ENCODE peak calls at places on chromosomes 7 and 10, in six cellular contexts. One of them, this sample, is unnamed.

GRCh38 chr10:130998642-130999041 is 312.9 kb downstream of the TCERG1L start:
- DNase-seq in NCI-H1105: no peak
- DNase-seq in activated gamma-delta T cell treated with Interleukin-2 at 50 U/mL for 16 hours: no peak
- DNase-seq in RCC 7860: no peak
- DNase-seq in stimulated activated CD4-positive, alpha-beta T cell treated with anti-CD3 and anti-CD28 coated beads, Interleukin-2, amount 100 ng/mL, for 48 hours: no peak
- DNase-seq in activated T-cell treated with anti-CD3 and anti-CD28 coated beads, Interleukin-2, amount 50 U/mL, for 72 hours: no peak
- DNase-seq in this sample: no peak

GRCh38 chr7:43508434-43508833 is 74.5 kb upstream of the STK17A start:
- DNase-seq in NCI-H1105: no peak
- DNase-seq in activated gamma-delta T cell treated with Interleukin-2 at 50 U/mL for 16 hours: no peak
- DNase-seq in RCC 7860: no peak
- DNase-seq in stimulated activated CD4-positive, alpha-beta T cell treated with anti-CD3 and anti-CD28 coated beads, Interleukin-2, amount 100 ng/mL, for 48 hours: no peak
- DNase-seq in activated T-cell treated with anti-CD3 and anti-CD28 coated beads, Interleukin-2, amount 50 U/mL, for 72 hours: no peak
- DNase-seq in this sample: no peak

GRCh38 chr7:43658718-43659548 is 70.4 kb downstream of the COA1 start:
- DNase-seq in NCI-H1105: no peak
- DNase-seq in activated gamma-delta T cell treated with Interleukin-2 at 50 U/mL for 16 hours: no peak
- DNase-seq in RCC 7860: peak
- DNase-seq in stimulated activated CD4-positive, alpha-beta T cell treated with anti-CD3 and anti-CD28 coated beads, Interleukin-2, amount 100 ng/mL, for 48 hours: no peak
- DNase-seq in activated T-cell treated with anti-CD3 and anti-CD28 coated beads, Interleukin-2, amount 50 U/mL, for 72 hours: peak
- DNase-seq in this sample: no peak

GRCh38 chr7:145511014-145511413 is 605.6 kb upstream of the CNTNAP2 start:
- DNase-seq in NCI-H1105: no peak
- DNase-seq in activated gamma-delta T cell treated with Interleukin-2 at 50 U/mL for 16 hours: no peak
- DNase-seq in RCC 7860: no peak
- DNase-seq in stimulated activated CD4-positive, alpha-beta T cell treated with anti-CD3 and anti-CD28 coated beads, Interleukin-2, amount 100 ng/mL, for 48 hours: no peak
- DNase-seq in activated T-cell treated with anti-CD3 and anti-CD28 coated beads, Interleukin-2, amount 50 U/mL, for 72 hours: no peak
- DNase-seq in this sample: peak

GRCh38 chr10:36424377-36424971 is 700.9 kb upstream of the ANKRD30A start:
- DNase-seq in NCI-H1105: no peak
- DNase-seq in activated gamma-delta T cell treated with Interleukin-2 at 50 U/mL for 16 hours: no peak
- DNase-seq in RCC 7860: no peak
- DNase-seq in stimulated activated CD4-positive, alpha-beta T cell treated with anti-CD3 and anti-CD28 coated beads, Interleukin-2, amount 100 ng/mL, for 48 hours: no peak
- DNase-seq in activated T-cell treated with anti-CD3 and anti-CD28 coated beads, Interleukin-2, amount 50 U/mL, for 72 hours: no peak
- DNase-seq in this sample: no peak

GRCh38 chr7:135753616-135754413 is 5.2 kb upstream of the FAM180A start:
- DNase-seq in NCI-H1105: no peak
- DNase-seq in activated gamma-delta T cell treated with Interleukin-2 at 50 U/mL for 16 hours: no peak
- DNase-seq in RCC 7860: no peak
- DNase-seq in stimulated activated CD4-positive, alpha-beta T cell treated with anti-CD3 and anti-CD28 coated beads, Interleukin-2, amount 100 ng/mL, for 48 hours: no peak
- DNase-seq in activated T-cell treated with anti-CD3 and anti-CD28 coated beads, Interleukin-2, amount 50 U/mL, for 72 hours: no peak
- DNase-seq in this sample: no peak

GRCh38 chr10:127041561-127041960 is 136.3 kb downstream of the DOCK1 start:
- DNase-seq in NCI-H1105: no peak
- DNase-seq in activated gamma-delta T cell treated with Interleukin-2 at 50 U/mL for 16 hours: no peak
- DNase-seq in RCC 7860: no peak
- DNase-seq in stimulated activated CD4-positive, alpha-beta T cell treated with anti-CD3 and anti-CD28 coated beads, Interleukin-2, amount 100 ng/mL, for 48 hours: no peak
- DNase-seq in activated T-cell treated with anti-CD3 and anti-CD28 coated beads, Interleukin-2, amount 50 U/mL, for 72 hours: no peak
- DNase-seq in this sample: no peak

GRCh38 chr10:52256832-52257691 is 57.0 kb upstream of the DKK1 start:
- DNase-seq in NCI-H1105: no peak
- DNase-seq in activated gamma-delta T cell treated with Interleukin-2 at 50 U/mL for 16 hours: no peak
- DNase-seq in RCC 7860: no peak
- DNase-seq in stimulated activated CD4-positive, alpha-beta T cell treated with anti-CD3 and anti-CD28 coated beads, Interleukin-2, amount 100 ng/mL, for 48 hours: no peak
- DNase-seq in activated T-cell treated with anti-CD3 and anti-CD28 coated beads, Interleukin-2, amount 50 U/mL, for 72 hours: no peak
- DNase-seq in this sample: peak

GRCh38 chr7:70484255-70484654 is 647.7 kb upstream of the GALNT17 start:
- DNase-seq in NCI-H1105: no peak
- DNase-seq in activated gamma-delta T cell treated with Interleukin-2 at 50 U/mL for 16 hours: no peak
- DNase-seq in RCC 7860: no peak
- DNase-seq in stimulated activated CD4-positive, alpha-beta T cell treated with anti-CD3 and anti-CD28 coated beads, Interleukin-2, amount 100 ng/mL, for 48 hours: no peak
- DNase-seq in activated T-cell treated with anti-CD3 and anti-CD28 coated beads, Interleukin-2, amount 50 U/mL, for 72 hours: no peak
- DNase-seq in this sample: no peak

GRCh38 chr10:13904053-13904452 is 317.3 kb downstream of the PRPF18 start:
- DNase-seq in NCI-H1105: no peak
- DNase-seq in activated gamma-delta T cell treated with Interleukin-2 at 50 U/mL for 16 hours: no peak
- DNase-seq in RCC 7860: no peak
- DNase-seq in stimulated activated CD4-positive, alpha-beta T cell treated with anti-CD3 and anti-CD28 coated beads, Interleukin-2, amount 100 ng/mL, for 48 hours: no peak
- DNase-seq in activated T-cell treated with anti-CD3 and anti-CD28 coated beads, Interleukin-2, amount 50 U/mL, for 72 hours: no peak
- DNase-seq in this sample: no peak

GRCh38 chr10:12103743-12104142 is 25.7 kb upstream of the SEC61A2 start:
- DNase-seq in NCI-H1105: no peak
- DNase-seq in activated gamma-delta T cell treated with Interleukin-2 at 50 U/mL for 16 hours: no peak
- DNase-seq in RCC 7860: no peak
- DNase-seq in stimulated activated CD4-positive, alpha-beta T cell treated with anti-CD3 and anti-CD28 coated beads, Interleukin-2, amount 100 ng/mL, for 48 hours: no peak
- DNase-seq in activated T-cell treated with anti-CD3 and anti-CD28 coated beads, Interleukin-2, amount 50 U/mL, for 72 hours: no peak
- DNase-seq in this sample: no peak

GRCh38 chr10:70619271-70620019 is 16.9 kb upstream of the PRF1 start:
- DNase-seq in NCI-H1105: no peak
- DNase-seq in activated gamma-delta T cell treated with Interleukin-2 at 50 U/mL for 16 hours: no peak
- DNase-seq in RCC 7860: peak
- DNase-seq in stimulated activated CD4-positive, alpha-beta T cell treated with anti-CD3 and anti-CD28 coated beads, Interleukin-2, amount 100 ng/mL, for 48 hours: no peak
- DNase-seq in activated T-cell treated with anti-CD3 and anti-CD28 coated beads, Interleukin-2, amount 50 U/mL, for 72 hours: no peak
- DNase-seq in this sample: no peak

GRCh38 chr7:27688056-27688455 is 25.4 kb upstream of the HIBADH start:
- DNase-seq in NCI-H1105: no peak
- DNase-seq in activated gamma-delta T cell treated with Interleukin-2 at 50 U/mL for 16 hours: no peak
- DNase-seq in RCC 7860: no peak
- DNase-seq in stimulated activated CD4-positive, alpha-beta T cell treated with anti-CD3 and anti-CD28 coated beads, Interleukin-2, amount 100 ng/mL, for 48 hours: no peak
- DNase-seq in activated T-cell treated with anti-CD3 and anti-CD28 coated beads, Interleukin-2, amount 50 U/mL, for 72 hours: no peak
- DNase-seq in this sample: no peak

GRCh38 chr7:2947381-2947780 is 96.3 kb downstream of the CARD11 start:
- DNase-seq in NCI-H1105: no peak
- DNase-seq in activated gamma-delta T cell treated with Interleukin-2 at 50 U/mL for 16 hours: no peak
- DNase-seq in RCC 7860: no peak
- DNase-seq in stimulated activated CD4-positive, alpha-beta T cell treated with anti-CD3 and anti-CD28 coated beads, Interleukin-2, amount 100 ng/mL, for 48 hours: no peak
- DNase-seq in activated T-cell treated with anti-CD3 and anti-CD28 coated beads, Interleukin-2, amount 50 U/mL, for 72 hours: no peak
- DNase-seq in this sample: no peak

GRCh38 chr7:21690717-21691116 is 147.9 kb downstream of the DNAH11 start:
- DNase-seq in NCI-H1105: no peak
- DNase-seq in activated gamma-delta T cell treated with Interleukin-2 at 50 U/mL for 16 hours: no peak
- DNase-seq in RCC 7860: no peak
- DNase-seq in stimulated activated CD4-positive, alpha-beta T cell treated with anti-CD3 and anti-CD28 coated beads, Interleukin-2, amount 100 ng/mL, for 48 hours: no peak
- DNase-seq in activated T-cell treated with anti-CD3 and anti-CD28 coated beads, Interleukin-2, amount 50 U/mL, for 72 hours: no peak
- DNase-seq in this sample: no peak

GRCh38 chr7:33494473-33494872 is 365.1 kb downstream of the BBS9 start:
- DNase-seq in NCI-H1105: no peak
- DNase-seq in activated gamma-delta T cell treated with Interleukin-2 at 50 U/mL for 16 hours: no peak
- DNase-seq in RCC 7860: no peak
- DNase-seq in stimulated activated CD4-positive, alpha-beta T cell treated with anti-CD3 and anti-CD28 coated beads, Interleukin-2, amount 100 ng/mL, for 48 hours: no peak
- DNase-seq in activated T-cell treated with anti-CD3 and anti-CD28 coated beads, Interleukin-2, amount 50 U/mL, for 72 hours: no peak
- DNase-seq in this sample: no peak

GRCh38 chr7:37068902-37069301 is 344.6 kb upstream of the AOAH start:
- DNase-seq in NCI-H1105: no peak
- DNase-seq in activated gamma-delta T cell treated with Interleukin-2 at 50 U/mL for 16 hours: no peak
- DNase-seq in RCC 7860: no peak
- DNase-seq in stimulated activated CD4-positive, alpha-beta T cell treated with anti-CD3 and anti-CD28 coated beads, Interleukin-2, amount 100 ng/mL, for 48 hours: no peak
- DNase-seq in activated T-cell treated with anti-CD3 and anti-CD28 coated beads, Interleukin-2, amount 50 U/mL, for 72 hours: no peak
- DNase-seq in this sample: no peak

GRCh38 chr7:147861058-147861716 is 729.4 kb upstream of the C7orf33 start:
- DNase-seq in NCI-H1105: peak
- DNase-seq in activated gamma-delta T cell treated with Interleukin-2 at 50 U/mL for 16 hours: no peak
- DNase-seq in RCC 7860: no peak
- DNase-seq in stimulated activated CD4-positive, alpha-beta T cell treated with anti-CD3 and anti-CD28 coated beads, Interleukin-2, amount 100 ng/mL, for 48 hours: no peak
- DNase-seq in activated T-cell treated with anti-CD3 and anti-CD28 coated beads, Interleukin-2, amount 50 U/mL, for 72 hours: no peak
- DNase-seq in this sample: no peak

GRCh38 chr10:126674741-126675515 is 4.4 kb upstream of the C10orf90 start:
- DNase-seq in NCI-H1105: no peak
- DNase-seq in activated gamma-delta T cell treated with Interleukin-2 at 50 U/mL for 16 hours: no peak
- DNase-seq in RCC 7860: no peak
- DNase-seq in stimulated activated CD4-positive, alpha-beta T cell treated with anti-CD3 and anti-CD28 coated beads, Interleukin-2, amount 100 ng/mL, for 48 hours: no peak
- DNase-seq in activated T-cell treated with anti-CD3 and anti-CD28 coated beads, Interleukin-2, amount 50 U/mL, for 72 hours: no peak
- DNase-seq in this sample: no peak

GRCh38 chr7:80940539-80941205 is 21.8 kb upstream of the SEMA3C start:
- DNase-seq in NCI-H1105: no peak
- DNase-seq in activated gamma-delta T cell treated with Interleukin-2 at 50 U/mL for 16 hours: no peak
- DNase-seq in RCC 7860: peak
- DNase-seq in stimulated activated CD4-positive, alpha-beta T cell treated with anti-CD3 and anti-CD28 coated beads, Interleukin-2, amount 100 ng/mL, for 48 hours: no peak
- DNase-seq in activated T-cell treated with anti-CD3 and anti-CD28 coated beads, Interleukin-2, amount 50 U/mL, for 72 hours: no peak
- DNase-seq in this sample: no peak

GRCh38 chr7:146773506-146773905 is 656.9 kb downstream of the CNTNAP2 start:
- DNase-seq in NCI-H1105: no peak
- DNase-seq in activated gamma-delta T cell treated with Interleukin-2 at 50 U/mL for 16 hours: no peak
- DNase-seq in RCC 7860: no peak
- DNase-seq in stimulated activated CD4-positive, alpha-beta T cell treated with anti-CD3 and anti-CD28 coated beads, Interleukin-2, amount 100 ng/mL, for 48 hours: no peak
- DNase-seq in activated T-cell treated with anti-CD3 and anti-CD28 coated beads, Interleukin-2, amount 50 U/mL, for 72 hours: no peak
- DNase-seq in this sample: no peak

GRCh38 chr10:1377231-1377630 is 321.0 kb downstream of the WDR37 start:
- DNase-seq in NCI-H1105: no peak
- DNase-seq in activated gamma-delta T cell treated with Interleukin-2 at 50 U/mL for 16 hours: no peak
- DNase-seq in RCC 7860: no peak
- DNase-seq in stimulated activated CD4-positive, alpha-beta T cell treated with anti-CD3 and anti-CD28 coated beads, Interleukin-2, amount 100 ng/mL, for 48 hours: no peak
- DNase-seq in activated T-cell treated with anti-CD3 and anti-CD28 coated beads, Interleukin-2, amount 50 U/mL, for 72 hours: no peak
- DNase-seq in this sample: no peak

GRCh38 chr7:100091411-100092181 is 2.8 kb downstream of the COPS6 start:
- DNase-seq in NCI-H1105: no peak
- DNase-seq in activated gamma-delta T cell treated with Interleukin-2 at 50 U/mL for 16 hours: no peak
- DNase-seq in RCC 7860: peak
- DNase-seq in stimulated activated CD4-positive, alpha-beta T cell treated with anti-CD3 and anti-CD28 coated beads, Interleukin-2, amount 100 ng/mL, for 48 hours: no peak
- DNase-seq in activated T-cell treated with anti-CD3 and anti-CD28 coated beads, Interleukin-2, amount 50 U/mL, for 72 hours: peak
- DNase-seq in this sample: no peak

GRCh38 chr7:31729195-31729804 is 42.3 kb downstream of the PPP1R17 start:
- DNase-seq in NCI-H1105: no peak
- DNase-seq in activated gamma-delta T cell treated with Interleukin-2 at 50 U/mL for 16 hours: no peak
- DNase-seq in RCC 7860: no peak
- DNase-seq in stimulated activated CD4-positive, alpha-beta T cell treated with anti-CD3 and anti-CD28 coated beads, Interleukin-2, amount 100 ng/mL, for 48 hours: no peak
- DNase-seq in activated T-cell treated with anti-CD3 and anti-CD28 coated beads, Interleukin-2, amount 50 U/mL, for 72 hours: no peak
- DNase-seq in this sample: no peak

GRCh38 chr7:1587738-1588137 is 17.9 kb upstream of the PSMG3 start:
- DNase-seq in NCI-H1105: no peak
- DNase-seq in activated gamma-delta T cell treated with Interleukin-2 at 50 U/mL for 16 hours: no peak
- DNase-seq in RCC 7860: no peak
- DNase-seq in stimulated activated CD4-positive, alpha-beta T cell treated with anti-CD3 and anti-CD28 coated beads, Interleukin-2, amount 100 ng/mL, for 48 hours: no peak
- DNase-seq in activated T-cell treated with anti-CD3 and anti-CD28 coated beads, Interleukin-2, amount 50 U/mL, for 72 hours: no peak
- DNase-seq in this sample: no peak

GRCh38 chr10:61486738-61487396 is 33.7 kb upstream of the TMEM26 start:
- DNase-seq in NCI-H1105: no peak
- DNase-seq in activated gamma-delta T cell treated with Interleukin-2 at 50 U/mL for 16 hours: no peak
- DNase-seq in RCC 7860: no peak
- DNase-seq in stimulated activated CD4-positive, alpha-beta T cell treated with anti-CD3 and anti-CD28 coated beads, Interleukin-2, amount 100 ng/mL, for 48 hours: no peak
- DNase-seq in activated T-cell treated with anti-CD3 and anti-CD28 coated beads, Interleukin-2, amount 50 U/mL, for 72 hours: no peak
- DNase-seq in this sample: no peak

GRCh38 chr10:102418612-102419560 is at the start of gene PSD:
- DNase-seq in NCI-H1105: peak
- DNase-seq in activated gamma-delta T cell treated with Interleukin-2 at 50 U/mL for 16 hours: no peak
- DNase-seq in RCC 7860: no peak
- DNase-seq in stimulated activated CD4-positive, alpha-beta T cell treated with anti-CD3 and anti-CD28 coated beads, Interleukin-2, amount 100 ng/mL, for 48 hours: no peak
- DNase-seq in activated T-cell treated with anti-CD3 and anti-CD28 coated beads, Interleukin-2, amount 50 U/mL, for 72 hours: no peak
- DNase-seq in this sample: peak